ENCODE peak calls at places on chromosomes 2 and 18, in seven cellular contexts. B, U, R, E, J, L and S are unnamed samples.

GRCh38 chr18:11665587-11665986 is 23.5 kb upstream of the GNAL start:
- DNase-seq in L (no peak), U (no peak), J (no peak), E (no peak), B (no peak), R (no peak), S (no peak)

GRCh38 chr18:4511166-4511565 is 56.1 kb upstream of the DLGAP1 start:
- DNase-seq in L (no peak), J (no peak), B (no peak), R (no peak), U (no peak), E (no peak), S (no peak)

GRCh38 chr2:156399950-156400703 is 36.1 kb upstream of the GPD2 start:
- DNase-seq in L (peak; percentile 94), E (peak; percentile 64), B (peak; percentile 74), U (peak; percentile 91), J (peak; percentile 71), R (peak; percentile 71), S (peak; percentile 89)

GRCh38 chr2:157229572-157229971 is 27.9 kb upstream of the GALNT5 start:
- DNase-seq in E (peak; percentile 83), R (no peak), J (no peak), U (no peak), L (no peak), B (no peak), S (no peak)

GRCh38 chr2:152037711-152038110 is 61.1 kb downstream of the CACNB4 start:
- DNase-seq in U (peak; percentile 82), L (no peak), B (peak; percentile 15), J (no peak), E (no peak), R (no peak), S (peak; percentile 52)

GRCh38 chr2:133346654-133347053 is 221.6 kb downstream of the NCKAP5 start:
- DNase-seq in R (no peak), J (no peak), E (peak; percentile 55), U (no peak), L (no peak), B (no peak), S (no peak)

GRCh38 chr2:58240595-58240937 is 559 bp downstream of the FANCL start:
- DNase-seq in E (no peak), R (peak; percentile 56), L (no peak), U (no peak), B (no peak), J (no peak), S (no peak)

GRCh38 chr18:13216092-13216582 is 2.4 kb upstream of the LDLRAD4 start:
- DNase-seq in R (peak; percentile 67), L (no peak), J (peak; percentile 35), E (peak; percentile 38), B (peak; percentile 42), U (peak; percentile 78), S (peak; percentile 80)

GRCh38 chr18:23134780-23135678 is at the start of gene CABLES1:
- DNase-seq in L (no peak), U (peak; percentile 84), J (peak; percentile 75), R (peak; percentile 88), B (peak; percentile 71), E (peak; percentile 37), S (peak; percentile 60)

GRCh38 chr2:8678731-8679566 is 2.9 kb upstream of the ID2 start:
- DNase-seq in U (peak; percentile 98), L (peak; percentile 97), E (peak; percentile 93), R (peak; percentile 97), B (peak; percentile 95), J (peak; percentile 92), S (peak; percentile 96)

GRCh38 chr2:21443494-21444105 is 319.8 kb downstream of the TDRD15 start:
- DNase-seq in L (no peak), J (no peak), E (no peak), U (no peak), R (no peak), B (no peak), S (no peak)

GRCh38 chr2:68880213-68880612 is 9.0 kb upstream of the BMP10 start:
- DNase-seq in B (no peak), L (no peak), R (no peak), E (no peak), U (no peak), J (no peak), S (no peak)

GRCh38 chr2:215958231-215958630 is 55.1 kb downstream of the MREG start:
- DNase-seq in L (no peak), R (no peak), E (no peak), U (no peak), J (no peak), B (no peak), S (no peak)

GRCh38 chr2:159635006-159635746 is 18.8 kb upstream of the BAZ2B start:
- DNase-seq in L (no peak), E (no peak), J (no peak), B (no peak), U (no peak), R (no peak), S (no peak)

GRCh38 chr2:129708221-129708967 is 271.1 kb upstream of the RAB6C start:
- DNase-seq in E (no peak), R (no peak), U (peak; percentile 37), B (no peak), J (peak; percentile 9), L (no peak), S (no peak)

GRCh38 chr2:227789803-227790202 is 23.8 kb upstream of the CCL20 start:
- DNase-seq in L (no peak), E (no peak), B (no peak), R (no peak), U (no peak), J (no peak), S (no peak)

GRCh38 chr2:50538137-50538536 is 493.8 kb downstream of the NRXN1 start:
- DNase-seq in L (no peak), U (no peak), E (no peak), B (no peak), J (no peak), R (no peak), S (no peak)

GRCh38 chr2:45988879-45989278 is 308.3 kb upstream of the EPAS1 start:
- DNase-seq in E (no peak), U (no peak), J (no peak), L (no peak), B (no peak), R (no peak), S (no peak)

GRCh38 chr2:102155703-102156515 is 13.4 kb downstream of the IL1R1 start:
- DNase-seq in J (no peak), R (no peak), E (no peak), B (no peak), L (no peak), U (no peak), S (no peak)

GRCh38 chr2:106144621-106145331 is 49.3 kb downstream of the UXS1 start:
- DNase-seq in L (no peak), J (no peak), E (no peak), B (no peak), U (no peak), R (no peak), S (no peak)

GRCh38 chr2:209936106-209936663 is 66.3 kb upstream of the RPE start:
- DNase-seq in U (no peak), B (no peak), R (no peak), L (no peak), J (no peak), E (no peak), S (no peak)